ENCODE peak calls at places on chromosomes 6 and 20, in eight cellular contexts. U is cardiac septum, H is T1000, N is NCI-H524, A is GM12865, M is fibroblast of gingiva, Q is cardiac fibroblast, E is stomach. V is an unnamed sample.

GRCh38 chr6:81752084-81752968 is at the start of gene TENT5A:
- DNase-seq in U (peak), H (peak), N (peak), A (peak), M (peak), Q (peak), E (peak), V (peak)

GRCh38 chr20:41086402-41087324 is 50.7 kb upstream of the PLCG1 start:
- DNase-seq in U (no peak), H (no peak), N (no peak), A (no peak), M (no peak), Q (no peak), E (no peak), V (peak)

GRCh38 chr20:46004813-46005505 is 3.7 kb upstream of the MMP9 start:
- DNase-seq in U (peak), H (no peak), N (no peak), A (peak), M (no peak), Q (no peak), E (peak), V (no peak)

GRCh38 chr6:35778437-35778836 is 2.0 kb downstream of the CLPSL2 start:
- DNase-seq in U (no peak), H (no peak), N (no peak), A (no peak), M (no peak), Q (no peak), E (no peak), V (no peak)

GRCh38 chr20:57211949-57212889 is 54.2 kb downstream of the BMP7 start:
- DNase-seq in U (peak), H (peak), N (no peak), A (no peak), M (peak), Q (peak), E (peak), V (peak)

GRCh38 chr6:108921547-108922331 is 73.5 kb downstream of the ARMC2 start:
- DNase-seq in U (no peak), H (no peak), N (no peak), A (peak), M (peak), Q (peak), E (no peak), V (no peak)

GRCh38 chr20:20002101-20002998 is 14.8 kb upstream of the NAA20 start:
- DNase-seq in U (no peak), H (no peak), N (no peak), A (no peak), M (peak), Q (no peak), E (no peak), V (no peak)

GRCh38 chr6:45619994-45620471 is 242.3 kb upstream of the SUPT3H start:
- DNase-seq in U (no peak), H (no peak), N (no peak), A (peak), M (peak), Q (peak), E (no peak), V (no peak)

GRCh38 chr6:142550310-142550709 is 248.5 kb downstream of the ADGRG6 start:
- DNase-seq in U (no peak), H (no peak), N (no peak), A (no peak), M (no peak), Q (no peak), E (no peak), V (no peak)

GRCh38 chr6:125718109-125718508 is 31.3 kb upstream of the HEY2 start:
- DNase-seq in U (no peak), H (no peak), N (no peak), A (no peak), M (no peak), Q (no peak), E (no peak), V (no peak)

GRCh38 chr6:8627085-8627861 is 191.9 kb upstream of the SLC35B3 start:
- DNase-seq in U (no peak), H (no peak), N (no peak), A (peak), M (no peak), Q (peak), E (no peak), V (no peak)

GRCh38 chr6:7073810-7074525 is 33.8 kb upstream of the RREB1 start:
- DNase-seq in U (no peak), H (no peak), N (no peak), A (peak), M (no peak), Q (no peak), E (peak), V (no peak)

GRCh38 chr6:128350416-128351254 is 169.8 kb downstream of the PTPRK start:
- DNase-seq in U (no peak), H (no peak), N (no peak), A (no peak), M (no peak), Q (peak), E (no peak), V (no peak)

GRCh38 chr6:169321546-169321945 is 67.9 kb upstream of the THBS2 start:
- DNase-seq in U (no peak), H (no peak), N (no peak), A (no peak), M (no peak), Q (no peak), E (no peak), V (no peak)

V was measured in NCI-H345.